ENCODE peak calls at places on chromosomes 16 and 17, in ten cellular contexts. One of them, this sample, is unnamed.

GRCh38 chr17:6355196-6355595 is 79.7 kb downstream of the AIPL1 start:
- DNase-seq in activated CD4-positive, alpha-beta T cell treated with anti-CD3 and anti-CD28 coated beads, Interleukin-2, amount 10 ng/mL, durations not matched to agents 7 days and 5 days: no peak
- DNase-seq in DMS53: no peak
- DNase-seq in memory B cell: no peak
- DNase-seq in HEK293T: no peak
- DNase-seq in effector memory CD4-positive, alpha-beta T cell: no peak
- DNase-seq in GM23248: no peak
- DNase-seq in G401: no peak
- DNase-seq in stimulated activated naive CD4-positive, alpha-beta T cell: no peak
- DNase-seq in endodermal cell: peak; percentile 35
- DNase-seq in this sample: no peak

GRCh38 chr17:2815781-2816185 is 19.5 kb downstream of the RAP1GAP2 start:
- DNase-seq in activated CD4-positive, alpha-beta T cell treated with anti-CD3 and anti-CD28 coated beads, Interleukin-2, amount 10 ng/mL, durations not matched to agents 7 days and 5 days: no peak
- DNase-seq in DMS53: peak; percentile 91
- DNase-seq in memory B cell: no peak
- DNase-seq in HEK293T: no peak
- DNase-seq in effector memory CD4-positive, alpha-beta T cell: no peak
- DNase-seq in GM23248: no peak
- DNase-seq in G401: peak; percentile 77
- DNase-seq in stimulated activated naive CD4-positive, alpha-beta T cell: no peak
- DNase-seq in endodermal cell: peak; percentile 61
- DNase-seq in this sample: peak; percentile 70

GRCh38 chr17:51585514-51586104 is 325.3 kb downstream of the UTP18 start:
- DNase-seq in activated CD4-positive, alpha-beta T cell treated with anti-CD3 and anti-CD28 coated beads, Interleukin-2, amount 10 ng/mL, durations not matched to agents 7 days and 5 days: no peak
- DNase-seq in DMS53: peak; percentile 71
- DNase-seq in memory B cell: no peak
- DNase-seq in HEK293T: peak; percentile 25
- DNase-seq in effector memory CD4-positive, alpha-beta T cell: no peak
- DNase-seq in GM23248: no peak
- DNase-seq in G401: peak; percentile 76
- DNase-seq in stimulated activated naive CD4-positive, alpha-beta T cell: no peak
- DNase-seq in endodermal cell: peak; percentile 90
- DNase-seq in this sample: peak; percentile 62

GRCh38 chr16:84761448-84762368 is 58.1 kb upstream of the CRISPLD2 start:
- DNase-seq in activated CD4-positive, alpha-beta T cell treated with anti-CD3 and anti-CD28 coated beads, Interleukin-2, amount 10 ng/mL, durations not matched to agents 7 days and 5 days: no peak
- DNase-seq in DMS53: no peak
- DNase-seq in memory B cell: no peak
- DNase-seq in HEK293T: no peak
- DNase-seq in effector memory CD4-positive, alpha-beta T cell: no peak
- DNase-seq in GM23248: peak; percentile 38
- DNase-seq in G401: no peak
- DNase-seq in stimulated activated naive CD4-positive, alpha-beta T cell: no peak
- DNase-seq in endodermal cell: no peak
- DNase-seq in this sample: no peak

GRCh38 chr17:80426671-80427326 is 11.8 kb downstream of the ENDOV start:
- DNase-seq in activated CD4-positive, alpha-beta T cell treated with anti-CD3 and anti-CD28 coated beads, Interleukin-2, amount 10 ng/mL, durations not matched to agents 7 days and 5 days: peak; percentile 90
- DNase-seq in DMS53: peak; percentile 89
- DNase-seq in memory B cell: peak; percentile 97
- DNase-seq in HEK293T: peak; percentile 94
- DNase-seq in effector memory CD4-positive, alpha-beta T cell: peak; percentile 75
- DNase-seq in GM23248: peak; percentile 83
- DNase-seq in G401: peak; percentile 88
- DNase-seq in stimulated activated naive CD4-positive, alpha-beta T cell: peak; percentile 81
- DNase-seq in endodermal cell: peak; percentile 98
- DNase-seq in this sample: peak; percentile 89

GRCh38 chr17:57442401-57442823 is 186.1 kb downstream of the MSI2 start:
- DNase-seq in activated CD4-positive, alpha-beta T cell treated with anti-CD3 and anti-CD28 coated beads, Interleukin-2, amount 10 ng/mL, durations not matched to agents 7 days and 5 days: no peak
- DNase-seq in DMS53: no peak
- DNase-seq in memory B cell: no peak
- DNase-seq in HEK293T: no peak
- DNase-seq in effector memory CD4-positive, alpha-beta T cell: no peak
- DNase-seq in GM23248: peak; percentile 7
- DNase-seq in G401: no peak
- DNase-seq in stimulated activated naive CD4-positive, alpha-beta T cell: no peak
- DNase-seq in endodermal cell: no peak
- DNase-seq in this sample: no peak

GRCh38 chr17:74921769-74922168 is 1.3 kb downstream of the USH1G start:
- DNase-seq in activated CD4-positive, alpha-beta T cell treated with anti-CD3 and anti-CD28 coated beads, Interleukin-2, amount 10 ng/mL, durations not matched to agents 7 days and 5 days: no peak
- DNase-seq in DMS53: no peak
- DNase-seq in memory B cell: no peak
- DNase-seq in HEK293T: no peak
- DNase-seq in effector memory CD4-positive, alpha-beta T cell: no peak
- DNase-seq in GM23248: no peak
- DNase-seq in G401: no peak
- DNase-seq in stimulated activated naive CD4-positive, alpha-beta T cell: no peak
- DNase-seq in endodermal cell: peak; percentile 54
- DNase-seq in this sample: no peak

GRCh38 chr17:75985986-75986385 is 6.9 kb downstream of the TEN1 start:
- DNase-seq in activated CD4-positive, alpha-beta T cell treated with anti-CD3 and anti-CD28 coated beads, Interleukin-2, amount 10 ng/mL, durations not matched to agents 7 days and 5 days: no peak
- DNase-seq in DMS53: no peak
- DNase-seq in memory B cell: no peak
- DNase-seq in HEK293T: no peak
- DNase-seq in effector memory CD4-positive, alpha-beta T cell: no peak
- DNase-seq in GM23248: no peak
- DNase-seq in G401: no peak
- DNase-seq in stimulated activated naive CD4-positive, alpha-beta T cell: no peak
- DNase-seq in endodermal cell: no peak
- DNase-seq in this sample: no peak

GRCh38 chr17:32265192-32265895 is at the start of gene RHBDL3:
- DNase-seq in activated CD4-positive, alpha-beta T cell treated with anti-CD3 and anti-CD28 coated beads, Interleukin-2, amount 10 ng/mL, durations not matched to agents 7 days and 5 days: no peak
- DNase-seq in DMS53: peak; percentile 41
- DNase-seq in memory B cell: peak; percentile 26
- DNase-seq in HEK293T: peak; percentile 35
- DNase-seq in effector memory CD4-positive, alpha-beta T cell: peak; percentile 12
- DNase-seq in GM23248: peak; percentile 39
- DNase-seq in G401: peak; percentile 39
- DNase-seq in stimulated activated naive CD4-positive, alpha-beta T cell: no peak
- DNase-seq in endodermal cell: peak; percentile 78
- DNase-seq in this sample: peak; percentile 59

GRCh38 chr17:46739982-46740381 is 78.5 kb downstream of the WNT3 start:
- DNase-seq in activated CD4-positive, alpha-beta T cell treated with anti-CD3 and anti-CD28 coated beads, Interleukin-2, amount 10 ng/mL, durations not matched to agents 7 days and 5 days: no peak
- DNase-seq in DMS53: no peak
- DNase-seq in memory B cell: no peak
- DNase-seq in HEK293T: no peak
- DNase-seq in effector memory CD4-positive, alpha-beta T cell: no peak
- DNase-seq in GM23248: no peak
- DNase-seq in G401: no peak
- DNase-seq in stimulated activated naive CD4-positive, alpha-beta T cell: no peak
- DNase-seq in endodermal cell: no peak
- DNase-seq in this sample: no peak

GRCh38 chr17:33854596-33854995 is 400.5 kb upstream of the CCL2 start:
- DNase-seq in activated CD4-positive, alpha-beta T cell treated with anti-CD3 and anti-CD28 coated beads, Interleukin-2, amount 10 ng/mL, durations not matched to agents 7 days and 5 days: no peak
- DNase-seq in DMS53: no peak
- DNase-seq in memory B cell: no peak
- DNase-seq in HEK293T: no peak
- DNase-seq in effector memory CD4-positive, alpha-beta T cell: no peak
- DNase-seq in GM23248: peak; percentile 6
- DNase-seq in G401: no peak
- DNase-seq in stimulated activated naive CD4-positive, alpha-beta T cell: no peak
- DNase-seq in endodermal cell: no peak
- DNase-seq in this sample: no peak

GRCh38 chr17:27491713-27492190 is 35.5 kb downstream of the KSR1 start:
- DNase-seq in activated CD4-positive, alpha-beta T cell treated with anti-CD3 and anti-CD28 coated beads, Interleukin-2, amount 10 ng/mL, durations not matched to agents 7 days and 5 days: no peak
- DNase-seq in DMS53: no peak
- DNase-seq in memory B cell: no peak
- DNase-seq in HEK293T: no peak
- DNase-seq in effector memory CD4-positive, alpha-beta T cell: no peak
- DNase-seq in GM23248: no peak
- DNase-seq in G401: peak; percentile 58
- DNase-seq in stimulated activated naive CD4-positive, alpha-beta T cell: no peak
- DNase-seq in endodermal cell: peak; percentile 74
- DNase-seq in this sample: peak; percentile 47

GRCh38 chr17:82662711-82663261 is 14.5 kb upstream of the WDR45B start:
- DNase-seq in activated CD4-positive, alpha-beta T cell treated with anti-CD3 and anti-CD28 coated beads, Interleukin-2, amount 10 ng/mL, durations not matched to agents 7 days and 5 days: no peak
- DNase-seq in DMS53: no peak
- DNase-seq in memory B cell: no peak
- DNase-seq in HEK293T: no peak
- DNase-seq in effector memory CD4-positive, alpha-beta T cell: no peak
- DNase-seq in GM23248: no peak
- DNase-seq in G401: no peak
- DNase-seq in stimulated activated naive CD4-positive, alpha-beta T cell: no peak
- DNase-seq in endodermal cell: no peak
- DNase-seq in this sample: no peak

GRCh38 chr16:9225527-9226316 is 134.3 kb downstream of the HAPSTR1 start:
- DNase-seq in activated CD4-positive, alpha-beta T cell treated with anti-CD3 and anti-CD28 coated beads, Interleukin-2, amount 10 ng/mL, durations not matched to agents 7 days and 5 days: peak; percentile 9
- DNase-seq in DMS53: peak; percentile 36
- DNase-seq in memory B cell: no peak
- DNase-seq in HEK293T: peak; percentile 46
- DNase-seq in effector memory CD4-positive, alpha-beta T cell: no peak
- DNase-seq in GM23248: peak; percentile 22
- DNase-seq in G401: peak; percentile 6
- DNase-seq in stimulated activated naive CD4-positive, alpha-beta T cell: no peak
- DNase-seq in endodermal cell: peak; percentile 79
- DNase-seq in this sample: no peak

GRCh38 chr16:71930993-71931392 is 35.7 kb downstream of the IST1 start:
- DNase-seq in activated CD4-positive, alpha-beta T cell treated with anti-CD3 and anti-CD28 coated beads, Interleukin-2, amount 10 ng/mL, durations not matched to agents 7 days and 5 days: no peak
- DNase-seq in DMS53: no peak
- DNase-seq in memory B cell: no peak
- DNase-seq in HEK293T: no peak
- DNase-seq in effector memory CD4-positive, alpha-beta T cell: no peak
- DNase-seq in GM23248: no peak
- DNase-seq in G401: no peak
- DNase-seq in stimulated activated naive CD4-positive, alpha-beta T cell: no peak
- DNase-seq in endodermal cell: no peak
- DNase-seq in this sample: no peak

GRCh38 chr17:48181653-48182052 is 74.1 kb downstream of the SNX11 start:
- DNase-seq in activated CD4-positive, alpha-beta T cell treated with anti-CD3 and anti-CD28 coated beads, Interleukin-2, amount 10 ng/mL, durations not matched to agents 7 days and 5 days: no peak
- DNase-seq in DMS53: peak; percentile 82
- DNase-seq in memory B cell: no peak
- DNase-seq in HEK293T: peak; percentile 66
- DNase-seq in effector memory CD4-positive, alpha-beta T cell: no peak
- DNase-seq in GM23248: peak; percentile 36
- DNase-seq in G401: peak; percentile 5
- DNase-seq in stimulated activated naive CD4-positive, alpha-beta T cell: no peak
- DNase-seq in endodermal cell: peak; percentile 82
- DNase-seq in this sample: no peak

GRCh38 chr17:44769230-44769629 is 10.4 kb downstream of the ADAM11 start:
- DNase-seq in activated CD4-positive, alpha-beta T cell treated with anti-CD3 and anti-CD28 coated beads, Interleukin-2, amount 10 ng/mL, durations not matched to agents 7 days and 5 days: no peak
- DNase-seq in DMS53: no peak
- DNase-seq in memory B cell: no peak
- DNase-seq in HEK293T: no peak
- DNase-seq in effector memory CD4-positive, alpha-beta T cell: no peak
- DNase-seq in GM23248: no peak
- DNase-seq in G401: no peak
- DNase-seq in stimulated activated naive CD4-positive, alpha-beta T cell: no peak
- DNase-seq in endodermal cell: no peak
- DNase-seq in this sample: no peak

GRCh38 chr17:77356690-77357201 is 216.0 kb downstream of the SEC14L1 start:
- DNase-seq in activated CD4-positive, alpha-beta T cell treated with anti-CD3 and anti-CD28 coated beads, Interleukin-2, amount 10 ng/mL, durations not matched to agents 7 days and 5 days: no peak
- DNase-seq in DMS53: peak; percentile 62
- DNase-seq in memory B cell: no peak
- DNase-seq in HEK293T: no peak
- DNase-seq in effector memory CD4-positive, alpha-beta T cell: no peak
- DNase-seq in GM23248: no peak
- DNase-seq in G401: no peak
- DNase-seq in stimulated activated naive CD4-positive, alpha-beta T cell: no peak
- DNase-seq in endodermal cell: no peak
- DNase-seq in this sample: no peak

GRCh38 chr17:63932008-63932561 is at the start of gene CD79B:
- DNase-seq in activated CD4-positive, alpha-beta T cell treated with anti-CD3 and anti-CD28 coated beads, Interleukin-2, amount 10 ng/mL, durations not matched to agents 7 days and 5 days: peak; percentile 47
- DNase-seq in DMS53: no peak
- DNase-seq in memory B cell: peak; percentile 86
- DNase-seq in HEK293T: no peak
- DNase-seq in effector memory CD4-positive, alpha-beta T cell: no peak
- DNase-seq in GM23248: no peak
- DNase-seq in G401: no peak
- DNase-seq in stimulated activated naive CD4-positive, alpha-beta T cell: no peak
- DNase-seq in endodermal cell: no peak
- DNase-seq in this sample: no peak

GRCh38 chr16:67442581-67443255 is 11.8 kb downstream of the HSD11B2 start:
- DNase-seq in activated CD4-positive, alpha-beta T cell treated with anti-CD3 and anti-CD28 coated beads, Interleukin-2, amount 10 ng/mL, durations not matched to agents 7 days and 5 days: no peak
- DNase-seq in DMS53: no peak
- DNase-seq in memory B cell: no peak
- DNase-seq in HEK293T: no peak
- DNase-seq in effector memory CD4-positive, alpha-beta T cell: no peak
- DNase-seq in GM23248: no peak
- DNase-seq in G401: no peak
- DNase-seq in stimulated activated naive CD4-positive, alpha-beta T cell: no peak
- DNase-seq in endodermal cell: no peak
- DNase-seq in this sample: no peak

GRCh38 chr16:52455549-52456277 is 91.2 kb downstream of the TOX3 start:
- DNase-seq in activated CD4-positive, alpha-beta T cell treated with anti-CD3 and anti-CD28 coated beads, Interleukin-2, amount 10 ng/mL, durations not matched to agents 7 days and 5 days: no peak
- DNase-seq in DMS53: no peak
- DNase-seq in memory B cell: no peak
- DNase-seq in HEK293T: no peak
- DNase-seq in effector memory CD4-positive, alpha-beta T cell: no peak
- DNase-seq in GM23248: no peak
- DNase-seq in G401: no peak
- DNase-seq in stimulated activated naive CD4-positive, alpha-beta T cell: no peak
- DNase-seq in endodermal cell: no peak
- DNase-seq in this sample: no peak

GRCh38 chr17:64565563-64565962 is 58.8 kb downstream of the CEP95 start:
- DNase-seq in activated CD4-positive, alpha-beta T cell treated with anti-CD3 and anti-CD28 coated beads, Interleukin-2, amount 10 ng/mL, durations not matched to agents 7 days and 5 days: no peak
- DNase-seq in DMS53: peak; percentile 69
- DNase-seq in memory B cell: no peak
- DNase-seq in HEK293T: no peak
- DNase-seq in effector memory CD4-positive, alpha-beta T cell: no peak
- DNase-seq in GM23248: peak; percentile 55
- DNase-seq in G401: no peak
- DNase-seq in stimulated activated naive CD4-positive, alpha-beta T cell: no peak
- DNase-seq in endodermal cell: no peak
- DNase-seq in this sample: no peak

GRCh38 chr17:57478851-57479250 is 222.5 kb downstream of the MSI2 start:
- DNase-seq in activated CD4-positive, alpha-beta T cell treated with anti-CD3 and anti-CD28 coated beads, Interleukin-2, amount 10 ng/mL, durations not matched to agents 7 days and 5 days: no peak
- DNase-seq in DMS53: no peak
- DNase-seq in memory B cell: no peak
- DNase-seq in HEK293T: no peak
- DNase-seq in effector memory CD4-positive, alpha-beta T cell: no peak
- DNase-seq in GM23248: no peak
- DNase-seq in G401: peak; percentile 29
- DNase-seq in stimulated activated naive CD4-positive, alpha-beta T cell: no peak
- DNase-seq in endodermal cell: no peak
- DNase-seq in this sample: no peak

This sample was measured in cerebellum.